ENCODE peak calls at places on chromosomes 5 and 9, in five cellular contexts. One of them, this sample, is unnamed.

GRCh38 chr5:107514305-107514704 is 156.4 kb downstream of the EFNA5 start:
- DNase-seq in K562: no peak
- DNase-seq in A549: no peak
- DNase-seq in GM23338: no peak
- DNase-seq in HepG2: no peak
- DNase-seq in this sample: no peak

GRCh38 chr5:91151947-91152346 is 231.2 kb downstream of the ARRDC3 start:
- DNase-seq in K562: no peak
- DNase-seq in A549: peak
- DNase-seq in GM23338: peak
- DNase-seq in HepG2: peak
- DNase-seq in this sample: no peak

GRCh38 chr5:133864711-133865110 is 103.7 kb downstream of the C5orf15 start:
- DNase-seq in K562: no peak
- DNase-seq in A549: no peak
- DNase-seq in GM23338: no peak
- DNase-seq in HepG2: no peak
- DNase-seq in this sample: no peak

GRCh38 chr5:68554566-68555279 is 339.2 kb downstream of the PIK3R1 start:
- DNase-seq in K562: peak
- DNase-seq in A549: no peak
- DNase-seq in GM23338: no peak
- DNase-seq in HepG2: no peak
- DNase-seq in this sample: no peak

GRCh38 chr5:180201051-180201987 is 7.7 kb downstream of the RASGEF1C start:
- DNase-seq in K562: peak
- DNase-seq in A549: peak
- DNase-seq in GM23338: peak
- DNase-seq in HepG2: peak
- DNase-seq in this sample: no peak

GRCh38 chr5:115096034-115096769 is 73.5 kb downstream of the TRIM36 start:
- DNase-seq in K562: peak
- DNase-seq in A549: no peak
- DNase-seq in GM23338: peak
- DNase-seq in HepG2: no peak
- DNase-seq in this sample: no peak

GRCh38 chr9:120612218-120612617 is 32.3 kb upstream of the CDK5RAP2 start:
- DNase-seq in K562: peak
- DNase-seq in A549: no peak
- DNase-seq in GM23338: peak
- DNase-seq in HepG2: no peak
- DNase-seq in this sample: no peak

GRCh38 chr5:175542966-175543235 is 64.5 kb downstream of the SFXN1 start:
- DNase-seq in K562: no peak
- DNase-seq in A549: no peak
- DNase-seq in GM23338: no peak
- DNase-seq in HepG2: no peak
- DNase-seq in this sample: no peak

GRCh38 chr9:100370064-100370723 is 17.5 kb upstream of the TEX10 start:
- DNase-seq in K562: peak
- DNase-seq in A549: no peak
- DNase-seq in GM23338: no peak
- DNase-seq in HepG2: no peak
- DNase-seq in this sample: no peak

GRCh38 chr5:79561525-79561893 is 47.6 kb upstream of the HOMER1 start:
- DNase-seq in K562: no peak
- DNase-seq in A549: no peak
- DNase-seq in GM23338: no peak
- DNase-seq in HepG2: no peak
- DNase-seq in this sample: no peak

GRCh38 chr5:79564798-79565279 is 47.4 kb upstream of the TENT2 start:
- DNase-seq in K562: no peak
- DNase-seq in A549: no peak
- DNase-seq in GM23338: no peak
- DNase-seq in HepG2: peak
- DNase-seq in this sample: no peak

GRCh38 chr5:79563247-79563590 is 49.0 kb upstream of the TENT2 start:
- DNase-seq in K562: no peak
- DNase-seq in A549: no peak
- DNase-seq in GM23338: no peak
- DNase-seq in HepG2: no peak
- DNase-seq in this sample: no peak

GRCh38 chr5:79562351-79563246 is 48.7 kb upstream of the HOMER1 start:
- DNase-seq in K562: no peak
- DNase-seq in A549: no peak
- DNase-seq in GM23338: no peak
- DNase-seq in HepG2: no peak
- DNase-seq in this sample: no peak

GRCh38 chr5:79560774-79561524 is 47.0 kb upstream of the HOMER1 start:
- DNase-seq in K562: no peak
- DNase-seq in A549: no peak
- DNase-seq in GM23338: no peak
- DNase-seq in HepG2: no peak
- DNase-seq in this sample: peak
- TF ChIP-seq JUNB in K562: no peak
- TF ChIP-seq JUNB in A549: no peak
- TF ChIP-seq JUNB in GM23338: no peak
- TF ChIP-seq JUNB in HepG2: no peak
- TF ChIP-seq JUNB in this sample: peak

DNA sequence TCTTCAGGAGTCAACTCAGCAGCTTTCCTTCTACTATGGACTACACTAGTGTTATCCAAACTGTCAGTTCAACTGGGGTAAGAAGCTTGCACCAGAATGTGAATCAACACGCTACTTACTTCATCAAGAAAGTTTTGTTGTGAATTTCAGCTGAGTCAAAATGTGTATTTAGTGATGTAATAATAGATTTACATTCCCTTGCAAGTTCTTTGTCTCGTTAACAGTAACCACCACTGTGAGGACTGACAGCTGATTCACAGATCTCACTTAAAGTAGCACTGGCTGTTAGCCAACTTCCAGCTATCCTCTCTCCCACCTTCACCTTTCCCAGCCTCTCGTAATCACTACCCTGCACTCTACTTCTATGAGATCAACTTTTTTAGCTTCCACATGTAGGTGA is 445.3 kb downstream of the NTRK2 start:
- DNase-seq in K562: no peak
- DNase-seq in A549: no peak
- DNase-seq in GM23338: no peak
- DNase-seq in HepG2: no peak
- DNase-seq in this sample: no peak
- TF ChIP-seq JUNB in K562: no peak
- TF ChIP-seq JUNB in A549: no peak
- TF ChIP-seq JUNB in GM23338: no peak
- TF ChIP-seq JUNB in HepG2: no peak
- TF ChIP-seq JUNB in this sample: peak

GRCh38 chr5:102049517-102049916 is 246.6 kb downstream of the SLCO4C1 start:
- DNase-seq in K562: no peak
- DNase-seq in A549: no peak
- DNase-seq in GM23338: no peak
- DNase-seq in HepG2: no peak
- DNase-seq in this sample: no peak

DNA sequence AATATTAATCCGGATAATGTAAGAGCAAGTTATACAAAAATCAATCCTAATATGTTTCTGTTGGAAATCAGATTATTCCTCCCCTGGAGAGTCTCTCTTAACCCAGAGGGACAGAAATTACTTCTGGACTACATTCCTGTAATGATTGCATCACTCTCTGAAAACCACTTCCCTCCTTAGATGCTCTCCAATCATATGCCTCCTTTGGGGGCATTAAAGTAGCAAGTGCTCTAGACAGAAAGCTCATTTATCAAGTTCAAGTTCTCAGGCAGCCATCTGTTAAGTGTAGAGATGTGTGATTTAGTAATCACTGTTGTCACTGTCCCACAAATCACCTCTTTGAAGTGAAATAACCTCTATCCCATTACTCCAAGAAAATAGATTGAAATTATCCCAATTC is 247.1 kb downstream of the SLCO4C1 start:
- DNase-seq in K562: no peak
- DNase-seq in A549: no peak
- DNase-seq in GM23338: no peak
- DNase-seq in HepG2: no peak
- DNase-seq in this sample: no peak
- TF ChIP-seq JUNB in K562: no peak
- TF ChIP-seq JUNB in A549: no peak
- TF ChIP-seq JUNB in GM23338: no peak
- TF ChIP-seq JUNB in HepG2: no peak
- TF ChIP-seq JUNB in this sample: no peak

DNA sequence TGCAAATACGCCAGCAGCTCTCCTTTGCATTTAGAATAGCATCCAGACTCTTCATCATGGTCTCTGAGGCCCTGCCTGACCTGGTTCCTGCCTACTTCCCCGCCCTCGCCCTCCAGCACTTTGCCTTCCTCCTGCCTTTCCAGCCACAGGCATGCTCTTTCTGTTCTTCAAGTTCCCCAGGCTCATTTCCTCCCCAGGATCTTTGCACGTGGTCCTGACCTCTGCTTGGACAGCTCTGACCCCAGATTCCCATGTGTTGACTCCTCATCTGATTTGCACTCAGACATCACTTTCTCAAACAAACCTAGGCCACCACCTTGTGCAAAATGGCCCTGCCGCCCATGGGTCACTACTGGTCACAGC is 173.2 kb downstream of the FGF1 start:
- DNase-seq in K562: no peak
- DNase-seq in A549: no peak
- DNase-seq in GM23338: no peak
- DNase-seq in HepG2: peak
- DNase-seq in this sample: no peak
- TF ChIP-seq JUNB in K562: no peak
- TF ChIP-seq JUNB in A549: no peak
- TF ChIP-seq JUNB in GM23338: no peak
- TF ChIP-seq JUNB in HepG2: no peak
- TF ChIP-seq JUNB in this sample: no peak

DNA sequence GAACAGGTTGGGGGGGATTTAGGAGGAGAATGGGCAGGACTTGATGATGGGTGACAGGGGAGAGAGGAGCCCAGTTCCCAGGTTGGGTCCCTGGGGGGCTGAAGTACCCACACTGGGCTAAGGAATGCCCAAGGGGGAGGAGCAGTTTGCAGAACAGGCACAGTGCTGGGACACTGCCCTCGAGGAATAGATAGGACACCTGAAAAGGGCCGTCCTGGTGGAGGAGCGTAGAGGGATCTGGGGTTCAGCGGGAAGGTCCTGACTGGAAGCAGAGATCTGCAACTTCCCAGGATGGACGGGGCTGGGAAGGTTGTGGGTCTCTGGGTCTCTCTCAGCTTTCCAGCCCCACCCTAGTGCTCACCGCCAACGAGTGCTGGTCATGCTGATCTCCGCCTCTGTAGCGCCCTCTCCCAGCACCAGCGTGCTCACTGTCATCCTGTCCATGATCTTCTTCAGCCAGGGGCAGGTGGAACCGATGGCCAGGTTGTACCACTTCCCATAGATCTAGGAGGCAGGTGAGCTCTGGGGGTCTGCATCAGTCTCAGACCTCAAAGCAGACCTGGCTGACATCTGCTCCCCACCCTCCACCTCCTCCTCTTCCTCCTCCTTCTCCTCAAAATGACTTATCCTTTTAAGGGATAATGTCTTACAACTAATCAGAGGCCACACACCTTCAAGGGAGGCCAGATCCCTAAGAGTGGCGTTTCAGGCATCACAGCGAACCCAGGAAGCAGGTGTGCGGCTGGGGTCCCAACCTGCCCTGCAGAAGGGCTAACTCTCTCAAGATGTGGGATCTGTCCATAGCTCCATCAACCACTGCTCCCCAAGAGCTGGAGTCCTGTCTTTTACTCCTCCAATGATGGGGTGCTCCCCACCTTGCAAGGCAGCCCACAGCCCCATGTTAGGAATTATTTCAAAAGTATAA is 1.6 kb downstream of the AMBP start:
- DNase-seq in K562: no peak
- DNase-seq in A549: no peak
- DNase-seq in GM23338: peak
- DNase-seq in HepG2: peak
- DNase-seq in this sample: no peak
- TF ChIP-seq JUNB in K562: no peak
- TF ChIP-seq JUNB in A549: no peak
- TF ChIP-seq JUNB in GM23338: no peak
- TF ChIP-seq JUNB in HepG2: no peak
- TF ChIP-seq JUNB in this sample: no peak

GRCh38 chr9:29297592-29297991 is 1724.3 kb upstream of the C9orf72 start:
- DNase-seq in K562: no peak
- DNase-seq in A549: no peak
- DNase-seq in GM23338: no peak
- DNase-seq in HepG2: no peak
- DNase-seq in this sample: no peak
- TF ChIP-seq JUNB in K562: no peak
- TF ChIP-seq JUNB in A549: no peak
- TF ChIP-seq JUNB in GM23338: no peak
- TF ChIP-seq JUNB in HepG2: no peak
- TF ChIP-seq JUNB in this sample: no peak

GRCh38 chr5:83572271-83572670 is 100.7 kb downstream of the VCAN start:
- DNase-seq in K562: no peak
- DNase-seq in A549: no peak
- DNase-seq in GM23338: no peak
- DNase-seq in HepG2: no peak
- DNase-seq in this sample: no peak

GRCh38 chr5:83576341-83576740 is 104.8 kb downstream of the VCAN start:
- DNase-seq in K562: no peak
- DNase-seq in A549: no peak
- DNase-seq in GM23338: no peak
- DNase-seq in HepG2: no peak
- DNase-seq in this sample: no peak

DNA sequence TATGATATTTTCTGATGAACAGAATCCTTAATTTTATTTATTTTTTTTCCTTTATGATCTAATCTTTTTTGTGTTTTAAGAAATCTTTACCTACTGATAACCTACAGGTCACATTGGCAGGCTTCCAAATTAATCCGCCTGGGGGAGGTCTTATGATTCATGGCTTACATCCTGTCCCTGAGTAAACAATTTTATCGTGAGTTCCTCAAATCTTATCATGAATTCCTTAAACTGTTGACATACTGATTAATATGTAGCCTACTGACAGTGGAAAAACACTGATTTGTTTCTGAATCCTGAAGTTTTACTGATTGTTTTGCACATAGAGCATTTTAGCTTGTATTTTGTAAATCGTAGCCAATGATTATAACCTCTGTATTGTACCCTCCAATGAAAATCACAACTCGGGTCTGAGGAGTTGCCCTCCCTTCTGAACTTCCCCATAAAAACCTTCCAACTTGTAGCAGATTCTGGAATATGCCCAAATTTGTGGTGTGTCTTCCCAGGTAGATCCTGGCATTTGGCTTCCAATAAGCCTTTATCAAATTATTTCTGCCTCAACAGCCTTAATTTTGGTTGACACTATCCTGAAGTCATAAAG is 105.6 kb downstream of the VCAN start:
- DNase-seq in K562: no peak
- DNase-seq in A549: peak
- DNase-seq in GM23338: no peak
- DNase-seq in HepG2: peak
- DNase-seq in this sample: no peak
- TF ChIP-seq JUNB in K562: no peak
- TF ChIP-seq JUNB in A549: peak
- TF ChIP-seq JUNB in GM23338: no peak
- TF ChIP-seq JUNB in HepG2: peak
- TF ChIP-seq JUNB in this sample: no peak

This sample was measured in GM12878.